ENCODE peak calls at places on chromosomes 2 and 18, in seven cellular contexts. P is gastrocnemius medialis, Z is stomach, T is spleen, E is H9, F is AG04450, S is HFFc6. W is an unnamed sample.

GRCh38 chr2:166042768-166043390 is 84.9 kb downstream of the SCN1A start:
- DNase-seq in P (no peak), Z (no peak), T (no peak), E (no peak), F (no peak), S (no peak), W (no peak)

GRCh38 chr18:2654828-2655152 is 736 bp upstream of the SMCHD1 start:
- DNase-seq in P (no peak), Z (no peak), T (no peak), E (no peak), F (no peak), S (no peak), W (no peak)

GRCh38 chr2:79910643-79911042 is 393.9 kb downstream of the LRRTM1 start:
- DNase-seq in P (no peak), Z (no peak), T (no peak), E (no peak), F (no peak), S (no peak), W (no peak)

GRCh38 chr18:62621546-62621945 is 93.8 kb upstream of the PHLPP1 start:
- DNase-seq in P (no peak), Z (no peak), T (no peak), E (no peak), F (no peak), S (no peak), W (peak; percentile 50)

GRCh38 chr2:134714228-134714627 is 4.6 kb downstream of the TMEM163 start:
- DNase-seq in P (no peak), Z (no peak), T (no peak), E (no peak), F (no peak), S (no peak), W (no peak)

GRCh38 chr2:117087565-117088291 is 726.8 kb upstream of the DDX18 start:
- DNase-seq in P (no peak), Z (no peak), T (no peak), E (peak; percentile 58), F (no peak), S (no peak), W (no peak)

GRCh38 chr18:46555724-46556123 is 101.3 kb downstream of the LOXHD1 start:
- DNase-seq in P (no peak), Z (no peak), T (no peak), E (peak; percentile 63), F (no peak), S (no peak), W (no peak)

GRCh38 chr18:50986360-50987087 is 18.7 kb downstream of the ELAC1 start:
- DNase-seq in P (peak; percentile 32), Z (no peak), T (no peak), E (no peak), F (no peak), S (peak; percentile 81), W (peak; percentile 60)

GRCh38 chr18:74951165-74951760 is 257.7 kb downstream of the PTGR3 start:
- DNase-seq in P (no peak), Z (peak; percentile 81), T (no peak), E (no peak), F (peak; percentile 93), S (peak; percentile 70), W (peak; percentile 45)

GRCh38 chr2:241798631-241799521 is 10.1 kb upstream of the NEU4 start:
- DNase-seq in P (no peak), Z (no peak), T (peak; percentile 64), E (no peak), F (no peak), S (no peak), W (no peak)

GRCh38 chr2:224379210-224379609 is 22.7 kb downstream of the FAM124B start:
- DNase-seq in P (no peak), Z (no peak), T (no peak), E (no peak), F (no peak), S (no peak), W (no peak)

GRCh38 chr2:120833127-120833675 is 97.5 kb downstream of the GLI2 start:
- DNase-seq in P (no peak), Z (no peak), T (peak; percentile 32), E (no peak), F (no peak), S (no peak), W (no peak)

GRCh38 chr2:150621800-150622199 is 134.3 kb upstream of the RND3 start:
- DNase-seq in P (no peak), Z (no peak), T (no peak), E (no peak), F (no peak), S (peak; percentile 91), W (no peak)

GRCh38 chr2:88967844-88968243 is 276.4 kb downstream of the RPIA start:
- DNase-seq in P (no peak), Z (no peak), T (no peak), E (no peak), F (no peak), S (no peak), W (no peak)

GRCh38 chr18:59839931-59840685 is 59.7 kb upstream of the PMAIP1 start:
- DNase-seq in P (no peak), Z (no peak), T (no peak), E (no peak), F (no peak), S (no peak), W (no peak)
- TF ChIP-seq CTCF in P (no peak), Z (no peak), T (no peak), E (no peak), F (peak; percentile 28), S (peak; percentile 67), W (peak; percentile 10)

GRCh38 chr2:42510930-42511271 is 17.1 kb upstream of the KCNG3 start:
- DNase-seq in P (no peak), Z (no peak), T (no peak), E (no peak), F (no peak), S (no peak), W (no peak)

GRCh38 chr2:42516418-42516817 is 22.6 kb upstream of the KCNG3 start:
- DNase-seq in P (no peak), Z (no peak), T (no peak), E (no peak), F (no peak), S (no peak), W (no peak)

GRCh38 chr2:42510191-42510929 is 16.6 kb upstream of the KCNG3 start:
- DNase-seq in P (no peak), Z (no peak), T (no peak), E (no peak), F (no peak), S (no peak), W (no peak)

GRCh38 chr2:42513252-42513918 is 19.6 kb upstream of the KCNG3 start:
- DNase-seq in P (no peak), Z (peak; percentile 37), T (no peak), E (peak; percentile 72), F (peak; percentile 20), S (peak; percentile 56), W (peak; percentile 11)
- TF ChIP-seq CTCF in P (no peak), Z (no peak), T (no peak), E (peak; percentile 83), F (peak; percentile 76), S (peak; percentile 84), W (peak; percentile 78)

DNA sequence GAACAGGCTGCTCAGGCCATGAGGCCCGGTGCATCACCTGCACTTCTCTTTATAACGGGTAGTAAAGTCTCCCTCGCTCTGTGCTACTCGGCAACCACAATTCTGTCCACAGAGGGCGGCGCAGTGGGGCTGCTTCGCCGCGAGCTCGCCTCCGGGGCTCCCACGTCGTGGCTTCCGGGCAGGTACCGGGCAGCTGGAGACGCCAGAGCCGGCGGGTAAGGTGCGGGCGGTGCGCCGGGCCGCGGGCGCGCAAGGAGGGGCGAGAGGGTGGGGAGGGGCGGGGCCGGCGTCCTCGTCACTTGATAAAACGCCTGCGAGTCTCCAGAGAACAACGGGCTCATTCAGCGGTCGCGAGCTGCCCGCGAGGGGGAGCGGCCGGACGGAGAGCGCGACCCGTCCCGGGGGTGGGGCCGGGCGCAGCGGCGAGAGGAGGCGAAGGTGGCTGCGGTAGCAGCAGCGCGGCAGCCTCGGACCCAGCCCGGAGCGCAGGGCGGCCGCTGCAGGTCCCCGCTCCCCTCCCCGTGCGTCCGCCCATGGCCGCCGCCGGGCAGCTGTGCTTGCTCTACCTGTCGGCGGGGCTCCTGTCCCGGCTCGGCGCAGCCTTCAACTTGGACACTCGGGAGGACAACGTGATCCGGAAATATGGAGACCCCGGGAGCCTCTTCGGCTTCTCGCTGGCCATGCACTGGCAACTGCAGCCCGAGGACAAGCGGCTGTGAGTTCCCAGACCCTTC is at the start of gene ITGA6:
- DNase-seq in P (peak; percentile 59), Z (peak; percentile 91), T (peak; percentile 93), E (peak; percentile 88), F (no peak), S (peak; percentile 62), W (no peak)
- TF ChIP-seq CTCF in P (no peak), Z (no peak), T (no peak), E (peak; percentile 41), F (peak; percentile 23), S (peak; percentile 65), W (peak; percentile 24)

GRCh38 chr2:219417374-219417773 is 803 bp upstream of the DES start:
- DNase-seq in P (peak; percentile 84), Z (no peak), T (no peak), E (no peak), F (no peak), S (no peak), W (no peak)

GRCh38 chr2:219419331-219420197 is 1.4 kb downstream of the DES start:
- DNase-seq in P (peak; percentile 95), Z (no peak), T (no peak), E (no peak), F (no peak), S (no peak), W (no peak)

GRCh38 chr2:219416938-219417337 is 1.2 kb upstream of the DES start:
- DNase-seq in P (no peak), Z (no peak), T (no peak), E (no peak), F (no peak), S (no peak), W (no peak)

GRCh38 chr2:219418155-219418569 is at the start of gene DES:
- DNase-seq in P (peak; percentile 94), Z (no peak), T (no peak), E (peak; percentile 55), F (no peak), S (no peak), W (no peak)

GRCh38 chr2:219418570-219419189 is 503 bp downstream of the DES start:
- DNase-seq in P (no peak), Z (no peak), T (no peak), E (peak; percentile 67), F (no peak), S (no peak), W (no peak)
- TF ChIP-seq CTCF in P (no peak), Z (no peak), T (no peak), E (no peak), F (no peak), S (no peak), W (peak; percentile 7)

GRCh38 chr2:40450066-40450841 is 1.6 kb downstream of the SLC8A1 start:
- DNase-seq in P (no peak), Z (no peak), T (no peak), E (no peak), F (no peak), S (peak; percentile 54), W (no peak)
- TF ChIP-seq CTCF in P (no peak), Z (no peak), T (no peak), E (no peak), F (peak; percentile 15), S (no peak), W (peak; percentile 3)

DNA sequence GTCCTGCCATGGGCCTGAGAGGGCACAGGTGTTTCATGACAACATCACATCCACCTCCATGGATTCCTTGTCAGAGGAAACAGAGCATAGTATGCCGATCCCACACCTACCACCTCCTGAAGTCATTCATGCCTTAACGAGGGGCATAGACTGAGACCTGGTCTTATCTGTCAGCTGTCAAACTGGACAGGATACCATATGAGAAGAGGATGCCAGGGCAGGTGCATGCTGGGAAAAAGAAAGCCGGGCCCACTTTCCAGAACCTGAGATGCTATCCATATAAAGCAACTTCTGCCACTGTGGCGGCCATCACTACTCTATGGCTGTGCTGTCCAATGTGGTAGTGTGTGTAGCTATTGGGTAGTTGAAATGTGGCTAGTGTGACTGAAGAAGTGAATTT is 116.0 kb upstream of the SIX2 start:
- DNase-seq in P (no peak), Z (no peak), T (no peak), E (no peak), F (no peak), S (no peak), W (no peak)
- TF ChIP-seq CTCF in P (no peak), Z (no peak), T (no peak), E (no peak), F (no peak), S (no peak), W (no peak)